ENCODE peak calls at places on chromosomes 1 and 21, in four cellular contexts. W is suprapubic skin, G is endodermal cell, J is gastrocnemius medialis. P is an unnamed sample.

GRCh38 chr1:8510041-8510823 is 192.3 kb downstream of the SLC45A1 start:
- DNase-seq in W (no peak), G (no peak), J (no peak), P (no peak)

GRCh38 chr1:163094589-163094988 is 25.4 kb downstream of the RGS4 start:
- DNase-seq in W (no peak), G (no peak), J (no peak), P (no peak)

GRCh38 chr1:160767417-160768294 is 28.3 kb upstream of the LY9 start:
- DNase-seq in W (no peak), G (no peak), J (no peak), P (no peak)

GRCh38 chr1:6108937-6109636 is 63.4 kb downstream of the KCNAB2 start:
- DNase-seq in W (no peak), G (peak; percentile 83), J (no peak), P (peak; percentile 15)

GRCh38 chr1:225689882-225690459 is 37.0 kb upstream of the ENAH start:
- DNase-seq in W (no peak), G (no peak), J (no peak), P (no peak)

GRCh38 chr21:43801006-43801783 is 11.8 kb downstream of the RRP1 start:
- DNase-seq in W (no peak), G (no peak), J (no peak), P (no peak)

GRCh38 chr1:99652881-99653281 is 7.0 kb downstream of the PALMD start:
- DNase-seq in W (no peak), G (peak; percentile 45), J (no peak), P (no peak)

GRCh38 chr21:29224006-29224405 is 74.7 kb upstream of the BACH1 start:
- DNase-seq in W (no peak), G (no peak), J (no peak), P (no peak)

GRCh38 chr1:84780000-84780716 is 89.9 kb upstream of the SSX2IP start:
- DNase-seq in W (no peak), G (no peak), J (no peak), P (no peak)

GRCh38 chr1:2877391-2877790 is 75.9 kb upstream of the TTC34 start:
- DNase-seq in W (no peak), G (no peak), J (no peak), P (no peak)
- H3K9me3 ChIP-seq in W (no peaks in the 10 kb centered on the region), G (peaks cover 12% of the 10 kb centered on the region), J (no peaks in the 10 kb centered on the region), P (no peaks in the 10 kb centered on the region)

GRCh38 chr1:156106624-156107488 is 7.7 kb upstream of the LMNA start:
- DNase-seq in W (no peak), G (peak; percentile 95), J (no peak), P (no peak)
- H3K4me1 ChIP-seq in W (peaks cover 74% of the 10 kb centered on the region), G (peaks cover 21% of the 10 kb centered on the region), J (peaks cover 60% of the 10 kb centered on the region), P (peaks cover 57% of the 10 kb centered on the region)

GRCh38 chr1:230103341-230104173 is 36.5 kb downstream of the GALNT2 start:
- DNase-seq in W (no peak), G (no peak), J (no peak), P (no peak)

GRCh38 chr1:230104395-230105244 is 37.6 kb downstream of the GALNT2 start:
- DNase-seq in W (peak; percentile 96), G (peak; percentile 76), J (peak; percentile 98), P (peak; percentile 99)

GRCh38 chr1:230105754-230106625 is 39.0 kb downstream of the GALNT2 start:
- DNase-seq in W (no peak), G (no peak), J (no peak), P (no peak)

GRCh38 chr1:230107941-230108340 is 40.9 kb downstream of the GALNT2 start:
- DNase-seq in W (no peak), G (no peak), J (no peak), P (no peak)

GRCh38 chr1:230105245-230105753 is 38.3 kb downstream of the GALNT2 start:
- DNase-seq in W (no peak), G (no peak), J (no peak), P (no peak)
- H3K4me3 ChIP-seq in W (peak overlapping the region; percentile 3), G (no peak overlapping the region), J (peak overlapping the region; percentile 25), P (no peak overlapping the region)

DNA sequence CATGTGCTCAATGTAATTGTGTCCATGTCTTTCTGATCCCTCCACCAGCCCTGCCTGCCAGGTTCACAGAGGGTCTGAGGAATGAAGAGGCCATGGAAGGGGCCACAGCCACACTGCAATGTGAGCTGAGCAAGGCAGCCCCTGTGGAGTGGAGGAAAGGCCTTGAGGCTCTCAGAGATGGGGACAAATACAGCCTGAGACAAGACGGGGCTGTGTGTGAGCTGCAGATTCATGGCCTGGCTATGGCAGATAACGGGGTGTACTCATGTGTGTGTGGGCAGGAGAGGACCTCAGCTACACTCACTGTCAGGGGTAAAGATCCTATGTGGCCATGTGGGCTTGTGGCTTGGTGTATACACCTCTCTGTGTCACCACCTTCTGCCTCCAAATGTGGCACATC is 91.4 kb downstream of the OBSCN start:
- DNase-seq in W (no peak), G (no peak), J (no peak), P (no peak)
- H3K9me3 ChIP-seq in W (peaks cover 20% of the 10 kb centered on the region), G (peaks cover 72% of the 10 kb centered on the region), J (no peaks in the 10 kb centered on the region), P (no peaks in the 10 kb centered on the region)

GRCh38 chr1:224673161-224673560 is 57.0 kb downstream of the CNIH3 start:
- DNase-seq in W (no peak), G (no peak), J (no peak), P (no peak)

GRCh38 chr1:224681816-224682215 is 65.7 kb downstream of the CNIH3 start:
- DNase-seq in W (no peak), G (no peak), J (no peak), P (no peak)

GRCh38 chr1:224678168-224678567 is 62.1 kb downstream of the CNIH3 start:
- DNase-seq in W (no peak), G (no peak), J (no peak), P (no peak)

GRCh38 chr1:224675589-224675988 is 59.5 kb downstream of the CNIH3 start:
- DNase-seq in W (no peak), G (no peak), J (no peak), P (no peak)

GRCh38 chr1:224676613-224677012 is 60.5 kb downstream of the CNIH3 start:
- DNase-seq in W (no peak), G (no peak), J (no peak), P (no peak)
- H3K4me1 ChIP-seq in W (no peaks in the 10 kb centered on the region), G (no peaks in the 10 kb centered on the region), J (peaks cover 12% of the 10 kb centered on the region), P (peaks cover 4% of the 10 kb centered on the region)

DNA sequence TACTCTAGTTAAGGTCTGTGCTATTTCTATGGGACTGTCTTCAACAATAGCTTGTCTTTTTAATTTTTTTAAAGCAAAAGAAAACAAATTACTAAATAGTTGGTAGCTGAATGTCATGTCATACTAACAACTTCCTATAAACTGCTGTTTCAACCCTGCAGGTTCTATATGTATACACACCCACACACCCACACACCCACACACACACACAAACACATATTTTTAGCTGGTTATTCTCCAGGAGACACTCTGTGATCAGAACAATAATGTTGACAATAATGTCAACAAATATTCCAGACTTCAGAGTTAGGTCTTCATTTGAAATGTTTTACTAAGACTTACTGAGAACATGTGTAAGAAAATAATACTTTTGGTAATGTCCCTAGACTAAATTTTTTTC is 66.7 kb downstream of the AK5 start:
- DNase-seq in W (no peak), G (no peak), J (no peak), P (no peak)
- H3K4me3 ChIP-seq in W (no peak overlapping the region), G (no peak overlapping the region), J (no peak overlapping the region), P (no peak overlapping the region)

P was measured in psoas muscle.